ENCODE peak calls at places on chromosomes 5 and 9, in ten cellular contexts. B is activated CD4-positive, CD25-positive, alpha-beta regulatory T cell; F is stimulated activated CD8-positive, alpha-beta memory T cell treated with anti-CD3 and anti-CD28 coated beads, Interleukin-4, amount 100 ng/mL, for 24 hours; U is HS-27A; S is posterior cingulate gyrus; N is GM23248; D is activated T-cell treated with anti-CD3 and anti-CD28 coated beads, Interleukin-2, amount 50 U/mL, for 72 hours; J is heart right ventricle; K is naive thymus-derived CD8-positive, alpha-beta T cell; W is ELR. A is an unnamed sample.

GRCh38 chr9:21294325-21294724 is 10.8 kb downstream of the IFNA5 start:
- DNase-seq in D (no peak), J (no peak), U (no peak), F (no peak), S (no peak), B (no peak), N (peak; percentile 43), K (no peak), W (peak; percentile 66), A (peak; percentile 15)

GRCh38 chr9:35495984-35496383 is 6.1 kb downstream of the RUSC2 start:
- DNase-seq in J (no peak), S (no peak), N (no peak), F (no peak), B (no peak), U (no peak), W (no peak), K (no peak), D (no peak), A (no peak)

GRCh38 chr9:33637881-33638280 is 113.8 kb downstream of the ANKRD18B start:
- DNase-seq in N (no peak), F (no peak), J (no peak), U (no peak), W (no peak), S (no peak), K (no peak), D (no peak), B (no peak), A (no peak)

GRCh38 chr9:3741729-3742128 is 215.9 kb upstream of the RFX3 start:
- DNase-seq in K (no peak), J (no peak), B (no peak), D (no peak), W (no peak), S (no peak), N (no peak), F (no peak), U (no peak), A (no peak)

GRCh38 chr9:108864446-108864845 is 2.4 kb downstream of the ACTL7A start:
- DNase-seq in D (no peak), K (no peak), F (no peak), N (no peak), S (no peak), U (no peak), W (peak; percentile 9), J (no peak), B (no peak), A (no peak)

GRCh38 chr5:75023368-75024159 is 28.8 kb downstream of the GCNT4 start:
- DNase-seq in K (peak; percentile 15), U (no peak), S (no peak), J (no peak), D (peak; percentile 14), W (no peak), N (no peak), B (no peak), F (peak; percentile 4), A (no peak)

GRCh38 chr5:16437974-16438373 is 27.6 kb downstream of the ZNF622 start:
- DNase-seq in W (peak; percentile 49), K (no peak), F (no peak), J (no peak), U (no peak), B (no peak), D (no peak), S (no peak), N (peak; percentile 25), A (peak; percentile 12)

GRCh38 chr9:107999011-107999410 is 509.4 kb upstream of the KLF4 start:
- DNase-seq in S (no peak), W (no peak), K (no peak), J (no peak), U (no peak), B (no peak), F (no peak), N (no peak), D (no peak), A (no peak)

GRCh38 chr9:136372561-136373299 is 739 bp downstream of the CARD9 start:
- DNase-seq in F (no peak), B (no peak), U (no peak), D (no peak), K (no peak), J (no peak), W (peak; percentile 76), S (no peak), N (peak; percentile 74), A (peak; percentile 35)

GRCh38 chr5:54302267-54302687 is 8.1 kb downstream of the ARL15 start:
- DNase-seq in S (no peak), W (no peak), D (no peak), F (no peak), B (no peak), N (peak; percentile 27), J (no peak), U (no peak), K (no peak), A (no peak)

GRCh38 chr5:171736976-171737848 is 48.4 kb upstream of the SMIM23 start:
- DNase-seq in K (no peak), W (no peak), J (peak; percentile 73), F (no peak), D (no peak), U (no peak), B (no peak), N (peak; percentile 23), S (no peak), A (no peak)